ENCODE peak calls at places on chromosomes 2 and 18, in nine cellular contexts. V is tibial nerve, K is adrenal gland, S is sigmoid colon, F is colonic mucosa, C is PC-9, Q is uterus, M is fibroblast of villous mesenchyme, P is astrocyte. H is an unnamed sample.

GRCh38 chr18:78092901-78093300 is 843.3 kb downstream of the GALR1 start:
- DNase-seq in V (no peak), K (no peak), S (no peak), F (no peak), C (no peak), Q (no peak), M (no peak), P (no peak), H (no peak)

GRCh38 chr18:13239557-13239956 is 21.0 kb downstream of the LDLRAD4 start:
- DNase-seq in V (no peak), K (no peak), S (no peak), F (no peak), C (no peak), Q (peak), M (no peak), P (no peak), H (no peak)

GRCh38 chr2:211351998-211352397 is 795.6 kb downstream of the CPS1 start:
- DNase-seq in V (no peak), K (no peak), S (no peak), F (no peak), C (no peak), Q (no peak), M (no peak), P (no peak), H (no peak)

GRCh38 chr2:17257194-17257909 is 260.9 kb downstream of the RAD51AP2 start:
- DNase-seq in V (no peak), K (no peak), S (no peak), F (no peak), C (no peak), Q (no peak), M (peak), P (peak), H (no peak)

GRCh38 chr2:127103243-127104165 is 3.5 kb downstream of the BIN1 start:
- DNase-seq in V (no peak), K (peak), S (peak), F (no peak), C (no peak), Q (no peak), M (no peak), P (no peak), H (no peak)

GRCh38 chr2:36680012-36680411 is 16.5 kb upstream of the VIT start:
- DNase-seq in V (no peak), K (no peak), S (no peak), F (no peak), C (no peak), Q (no peak), M (peak), P (no peak), H (no peak)

GRCh38 chr2:179842498-179843153 is 18.8 kb downstream of the ZNF385B start:
- DNase-seq in V (no peak), K (peak), S (no peak), F (no peak), C (no peak), Q (no peak), M (peak), P (no peak), H (peak)

GRCh38 chr2:233444501-233444900 is 90.2 kb downstream of the DGKD start:
- DNase-seq in V (no peak), K (no peak), S (peak), F (no peak), C (no peak), Q (no peak), M (no peak), P (no peak), H (no peak)

GRCh38 chr2:66577331-66578041 is 142.6 kb downstream of the MEIS1 start:
- DNase-seq in V (no peak), K (peak), S (peak), F (no peak), C (no peak), Q (peak), M (peak), P (no peak), H (peak)

GRCh38 chr2:199463000-199463692 is 5.4 kb upstream of the SATB2 start:
- DNase-seq in V (peak), K (peak), S (peak), F (peak), C (no peak), Q (no peak), M (peak), P (no peak), H (peak)

GRCh38 chr2:112629224-112629623 is 16.5 kb upstream of the SLC20A1 start:
- DNase-seq in V (no peak), K (peak), S (no peak), F (no peak), C (no peak), Q (no peak), M (no peak), P (no peak), H (no peak)

GRCh38 chr2:147026664-147027278 is 818.1 kb upstream of the ACVR2A start:
- DNase-seq in V (no peak), K (no peak), S (no peak), F (no peak), C (no peak), Q (no peak), M (peak), P (peak), H (no peak)

GRCh38 chr18:46268662-46269061 is 164.5 kb downstream of the HAUS1 start:
- DNase-seq in V (no peak), K (no peak), S (no peak), F (peak), C (no peak), Q (no peak), M (no peak), P (no peak), H (no peak)

GRCh38 chr18:46269275-46269674 is 165.1 kb downstream of the HAUS1 start:
- DNase-seq in V (no peak), K (no peak), S (no peak), F (no peak), C (no peak), Q (no peak), M (no peak), P (no peak), H (no peak)

GRCh38 chr18:46273861-46274260 is 169.7 kb downstream of the HAUS1 start:
- DNase-seq in V (no peak), K (no peak), S (no peak), F (no peak), C (peak), Q (no peak), M (no peak), P (no peak), H (no peak)

GRCh38 chr18:46274266-46274665 is 170.1 kb downstream of the HAUS1 start:
- DNase-seq in V (no peak), K (no peak), S (no peak), F (no peak), C (peak), Q (no peak), M (no peak), P (no peak), H (no peak)

DNA sequence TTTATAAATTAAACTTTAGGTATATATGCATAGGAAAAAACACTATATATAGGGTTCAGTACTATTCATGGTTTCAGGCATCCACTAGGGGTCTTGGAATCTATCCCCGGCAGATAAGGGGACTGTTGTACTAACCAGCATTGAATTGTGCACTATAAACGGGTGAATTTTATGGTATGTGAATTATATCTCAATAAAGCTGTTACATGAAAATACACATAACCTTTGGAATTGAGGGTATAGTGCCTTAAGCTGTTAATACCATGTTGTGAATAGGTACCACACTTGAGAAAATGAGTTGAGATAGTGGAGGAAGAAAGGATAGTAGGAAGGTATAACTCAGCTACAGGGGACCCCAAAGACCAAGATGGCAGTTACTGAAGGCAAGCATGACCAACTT is 167.3 kb downstream of the HAUS1 start:
- DNase-seq in V (no peak), K (no peak), S (no peak), F (no peak), C (no peak), Q (no peak), M (no peak), P (no peak), H (no peak)
- TF ChIP-seq CTCF in V (no peak), K (no peak), S (no peak), F (no peak), C (no peak), Q (no peak), M (no peak), P (no peak), H (no peak)

GRCh38 chr2:169827272-169828140 is at the start of gene UBR3:
- DNase-seq in V (peak), K (peak), S (peak), F (peak), C (peak), Q (peak), M (peak), P (peak), H (peak)
- TF ChIP-seq CTCF in V (peak), K (peak), S (no peak), F (no peak), C (no peak), Q (peak), M (no peak), P (no peak), H (no peak)

DNA sequence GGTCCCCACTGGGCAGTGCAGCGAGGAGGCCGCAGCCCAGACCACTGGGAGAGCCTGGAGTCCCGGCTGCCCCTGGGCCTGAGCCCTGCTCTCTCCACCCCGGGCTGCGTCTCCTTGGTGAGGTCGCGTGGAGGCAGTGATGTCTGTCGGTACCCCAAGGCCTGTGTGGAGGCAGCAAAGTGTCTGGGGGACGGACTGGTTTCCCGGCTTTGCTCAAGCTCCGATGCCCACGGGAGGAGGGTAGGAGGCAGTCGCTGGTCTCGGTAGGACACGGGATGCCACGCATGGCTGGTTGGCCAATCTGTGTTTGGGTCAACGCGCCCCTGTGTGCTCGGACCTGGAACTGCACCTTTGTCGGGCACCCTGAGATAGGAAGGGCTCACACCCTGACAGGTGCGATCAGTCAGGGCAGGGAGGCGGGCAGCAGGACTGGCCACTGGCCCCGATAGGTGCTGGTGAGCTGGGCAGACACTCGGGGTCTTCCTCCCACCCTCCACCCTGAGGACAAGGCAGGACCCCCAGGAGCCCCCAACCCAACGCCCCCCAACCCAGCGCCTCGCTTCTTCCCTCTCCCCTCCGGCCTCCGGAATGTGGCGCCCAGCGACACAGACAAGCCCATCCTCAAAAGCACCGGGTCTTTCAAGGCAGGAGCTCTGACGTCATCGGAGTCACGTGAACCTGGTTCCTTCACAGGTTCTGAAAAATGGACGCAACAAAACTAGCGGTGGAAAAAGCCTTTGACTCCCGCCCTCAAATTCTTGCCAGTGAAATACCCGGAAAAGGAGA is 288.6 kb downstream of the NDUFA10 start:
- DNase-seq in V (no peak), K (no peak), S (no peak), F (no peak), C (no peak), Q (no peak), M (no peak), P (no peak), H (no peak)
- TF ChIP-seq CTCF in V (no peak), K (no peak), S (no peak), F (no peak), C (peak), Q (no peak), M (no peak), P (no peak), H (no peak)

GRCh38 chr18:45916302-45916701 is 50.8 kb downstream of the EPG5 start:
- DNase-seq in V (no peak), K (no peak), S (no peak), F (no peak), C (no peak), Q (no peak), M (no peak), P (no peak), H (peak)
- TF ChIP-seq CTCF in V (no peak), K (no peak), S (no peak), F (no peak), C (peak), Q (no peak), M (no peak), P (no peak), H (no peak)

GRCh38 chr2:237651761-237652160 is 24.4 kb downstream of the LRRFIP1 start:
- DNase-seq in V (no peak), K (peak), S (no peak), F (no peak), C (no peak), Q (peak), M (no peak), P (no peak), H (no peak)
- TF ChIP-seq CTCF in V (no peak), K (no peak), S (no peak), F (no peak), C (no peak), Q (no peak), M (no peak), P (no peak), H (no peak)

GRCh38 chr2:150610670-150611279 is 123.3 kb upstream of the RND3 start:
- DNase-seq in V (no peak), K (no peak), S (no peak), F (peak), C (peak), Q (no peak), M (peak), P (no peak), H (peak)
- TF ChIP-seq CTCF in V (peak), K (peak), S (no peak), F (peak), C (peak), Q (peak), M (peak), P (peak), H (peak)

GRCh38 chr2:157780211-157780610 is 95.9 kb downstream of the ACVR1 start:
- DNase-seq in V (no peak), K (no peak), S (no peak), F (no peak), C (no peak), Q (no peak), M (no peak), P (no peak), H (no peak)

GRCh38 chr2:157779794-157780193 is 96.3 kb downstream of the ACVR1 start:
- DNase-seq in V (no peak), K (no peak), S (no peak), F (no peak), C (no peak), Q (no peak), M (no peak), P (no peak), H (no peak)

GRCh38 chr2:157783180-157783579 is 93.0 kb downstream of the ACVR1 start:
- DNase-seq in V (no peak), K (no peak), S (no peak), F (no peak), C (no peak), Q (no peak), M (no peak), P (no peak), H (no peak)

GRCh38 chr2:157784169-157784822 is 91.8 kb downstream of the ACVR1 start:
- DNase-seq in V (no peak), K (no peak), S (peak), F (peak), C (peak), Q (no peak), M (no peak), P (peak), H (peak)

DNA sequence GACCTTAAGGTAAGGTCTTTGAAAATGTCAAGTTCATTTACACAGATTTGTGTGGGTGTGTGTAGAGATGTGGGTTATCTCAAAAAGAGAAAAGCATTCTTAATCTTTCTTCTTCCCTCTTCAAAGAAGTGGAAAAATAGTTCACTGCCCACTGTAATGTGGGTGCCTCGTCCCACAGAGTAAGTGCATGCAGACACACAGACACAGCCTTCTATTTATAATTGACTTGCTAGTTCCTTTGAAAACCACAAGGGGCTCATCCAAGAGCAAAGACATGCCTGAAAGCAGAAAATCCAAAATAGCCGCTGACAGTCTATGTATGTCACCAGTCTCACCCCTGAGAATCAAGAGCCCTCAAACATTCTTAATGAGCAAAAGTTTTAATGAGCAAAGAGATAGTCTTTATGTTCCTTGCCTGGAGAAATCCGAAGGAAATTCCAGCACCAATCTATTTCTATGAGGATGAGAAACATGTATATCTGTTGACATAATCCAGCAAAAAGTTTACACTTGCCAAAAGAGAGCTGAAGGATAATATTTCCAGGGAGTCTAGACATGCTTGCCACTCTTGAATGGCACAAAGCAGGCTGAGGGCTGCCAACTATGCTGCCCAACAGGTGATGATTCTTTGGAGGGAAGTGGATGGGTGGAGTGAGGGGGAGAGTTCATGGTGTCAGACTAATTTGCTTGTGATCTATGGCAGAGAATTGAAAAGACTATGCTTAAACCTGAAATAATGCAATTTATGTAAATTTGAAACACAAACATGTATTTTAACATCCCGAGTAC is 93.9 kb downstream of the ACVR1 start:
- DNase-seq in V (no peak), K (no peak), S (no peak), F (no peak), C (no peak), Q (no peak), M (peak), P (peak), H (no peak)
- TF ChIP-seq CTCF in V (peak), K (peak), S (peak), F (no peak), C (no peak), Q (no peak), M (peak), P (peak), H (peak)

DNA sequence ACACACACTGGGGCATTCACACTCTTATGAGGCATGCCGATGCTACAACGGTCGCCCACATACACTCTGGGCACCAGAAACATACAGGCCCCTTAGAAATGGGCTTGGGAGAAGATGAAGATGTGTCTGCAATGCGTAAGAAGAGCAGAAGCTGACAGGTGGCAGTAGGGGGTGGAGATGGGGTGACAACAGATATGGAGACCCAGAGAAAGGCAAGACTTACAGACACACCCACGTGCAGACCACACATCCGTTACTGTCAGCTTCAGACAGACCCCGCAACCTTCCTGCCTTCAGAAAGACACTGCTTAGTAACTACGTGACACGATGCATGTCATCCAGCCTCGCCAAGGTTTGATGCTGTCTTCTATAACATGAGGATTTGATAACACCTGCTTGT is 89.5 kb downstream of the ZFP36L2 start:
- DNase-seq in V (no peak), K (no peak), S (no peak), F (no peak), C (no peak), Q (no peak), M (no peak), P (no peak), H (no peak)
- TF ChIP-seq CTCF in V (no peak), K (no peak), S (no peak), F (no peak), C (no peak), Q (no peak), M (no peak), P (no peak), H (no peak)

DNA sequence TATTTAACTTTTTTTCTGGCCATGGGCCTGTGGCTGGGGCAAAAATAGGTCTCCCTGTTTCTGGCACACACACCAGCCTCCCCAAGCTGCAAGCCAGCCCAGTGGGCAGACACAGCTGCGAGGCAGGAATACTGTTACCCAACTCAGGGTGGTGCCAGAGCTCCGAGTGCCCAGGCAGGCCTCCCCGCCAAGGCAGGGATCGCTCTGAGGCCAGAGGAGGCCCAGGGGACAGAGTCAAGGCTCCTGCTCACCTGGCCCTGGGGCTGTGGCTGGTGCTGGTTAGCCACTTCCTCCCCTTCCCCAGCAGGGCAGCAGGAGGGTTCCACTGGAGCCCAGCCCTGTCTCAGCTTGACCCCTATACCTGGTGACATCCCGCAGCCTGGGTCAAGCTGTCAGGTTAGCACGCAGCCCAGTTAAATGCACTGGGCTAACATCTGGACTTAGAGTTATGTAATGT is 67.1 kb upstream of the EPAS1 start:
- DNase-seq in V (no peak), K (no peak), S (no peak), F (peak), C (no peak), Q (no peak), M (no peak), P (no peak), H (peak)
- TF ChIP-seq CTCF in V (no peak), K (no peak), S (no peak), F (no peak), C (no peak), Q (no peak), M (no peak), P (no peak), H (no peak)